ENCODE peak calls at places on chromosomes 16 and 17, in ten cellular contexts. X is cardiac muscle cell; Z is AG10803; P is ovary; F is cardiac fibroblast; O is fibroblast of lung; M is Peyer's patch; C is AG04450; R is epithelial cell of esophagus; B is CD8-positive, alpha-beta T cell. Y is an unnamed sample.

GRCh38 chr16:85718682-85719081 is 29.9 kb upstream of the GINS2 start:
- DNase-seq in P (no peak), O (no peak), C (no peak), B (no peak), M (peak), R (peak), F (no peak), Z (no peak), X (no peak), Y (no peak)

GRCh38 chr16:5381481-5381880 is 283.9 kb upstream of the EEF2KMT start:
- DNase-seq in M (no peak), C (no peak), F (no peak), B (no peak), X (no peak), R (no peak), O (no peak), P (no peak), Z (no peak), Y (no peak)

GRCh38 chr16:57775661-57776469 is 26.4 kb downstream of the KIFC3 start:
- DNase-seq in B (no peak), F (peak), C (no peak), O (no peak), P (no peak), R (no peak), X (peak), M (no peak), Z (no peak), Y (no peak)

GRCh38 chr17:1197379-1197778 is 17.6 kb upstream of the ABR start:
- DNase-seq in O (peak), M (peak), R (no peak), B (no peak), C (no peak), P (no peak), F (peak), Z (peak), X (peak), Y (peak)

GRCh38 chr17:78026381-78026780 is 67.9 kb downstream of the TNRC6C start:
- DNase-seq in X (peak), P (no peak), R (no peak), O (no peak), M (no peak), Z (peak), C (no peak), F (peak), B (no peak), Y (no peak)

GRCh38 chr16:76081936-76082335 is 195.3 kb upstream of the CNTNAP4 start:
- DNase-seq in M (no peak), X (no peak), C (no peak), P (no peak), F (no peak), B (no peak), Z (no peak), O (no peak), R (peak), Y (no peak)

GRCh38 chr16:7400117-7400890 is 67.7 kb downstream of the RBFOX1 start:
- DNase-seq in Z (no peak), M (no peak), P (no peak), X (no peak), O (no peak), R (no peak), C (no peak), F (no peak), B (no peak), Y (no peak)

GRCh38 chr17:2053380-2054261 is 1.3 kb upstream of the HIC1 start:
- DNase-seq in O (peak), Z (peak), R (peak), M (peak), F (peak), C (no peak), X (peak), P (peak), B (peak), Y (peak)

GRCh38 chr17:54902611-54903010 is 2.0 kb downstream of the TOM1L1 start:
- DNase-seq in Z (no peak), X (no peak), F (no peak), C (no peak), R (no peak), B (no peak), P (no peak), M (no peak), O (no peak), Y (no peak)

GRCh38 chr17:62576382-62576781 is 51.1 kb upstream of the MRC2 start:
- DNase-seq in F (no peak), M (no peak), X (no peak), O (no peak), B (no peak), Z (no peak), C (no peak), P (no peak), R (no peak), Y (no peak)
- TF ChIP-seq CTCF in F (no peak), M (no peak), X (no peak), O (no peak), B (no peak), Z (no peak), C (no peak), P (no peak), R (no peak), Y (no peak)

GRCh38 chr17:8055851-8056231 is 17.0 kb downstream of the ALOX15B start:
- DNase-seq in X (peak), C (no peak), M (no peak), B (no peak), F (no peak), R (no peak), O (no peak), Z (no peak), P (no peak), Y (no peak)
- H3K4me3 ChIP-seq in X (no peak), C (no peak), M (no peak), B (no peak), F (no peak), R (no peak), O (no peak), Z (no peak), P (no peak), Y (no peak)

GRCh38 chr17:44736551-44737240 is 22.1 kb upstream of the ADAM11 start:
- DNase-seq in B (no peak), M (no peak), R (no peak), X (no peak), P (no peak), Z (no peak), C (no peak), F (no peak), O (no peak), Y (no peak)

GRCh38 chr17:44734272-44734671 is 24.5 kb upstream of the ADAM11 start:
- DNase-seq in R (no peak), P (no peak), O (no peak), Z (no peak), X (no peak), M (no peak), F (no peak), C (no peak), B (no peak), Y (no peak)

GRCh38 chr17:44738214-44738906 is 20.4 kb upstream of the ADAM11 start:
- DNase-seq in O (peak), B (no peak), R (peak), M (no peak), F (no peak), X (no peak), P (no peak), Z (peak), C (no peak), Y (peak)

DNA sequence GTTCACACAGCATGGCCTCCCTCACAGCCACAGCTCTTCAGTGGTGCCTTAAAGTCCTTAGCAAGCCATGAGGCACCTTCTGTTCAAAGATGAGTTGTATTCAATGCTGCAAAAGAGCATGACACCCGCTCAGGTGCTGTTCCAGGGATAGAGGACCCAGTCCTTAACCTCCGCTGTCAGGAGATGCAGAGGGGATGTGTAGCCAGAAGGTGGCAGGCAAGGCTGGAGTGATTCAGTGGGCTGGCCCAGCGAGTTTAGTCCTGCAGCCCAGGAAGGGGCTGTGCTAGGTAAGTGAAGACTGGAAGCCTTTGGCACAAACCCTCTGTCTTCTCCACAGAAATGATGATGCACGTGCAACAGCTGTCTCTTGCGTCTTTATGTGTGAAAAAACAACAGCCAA is 25.0 kb upstream of the ADAM11 start:
- DNase-seq in B (no peak), Z (no peak), M (no peak), C (no peak), X (peak), R (peak), F (no peak), P (no peak), O (no peak), Y (no peak)
- TF ChIP-seq CTCF in B (no peak), Z (no peak), M (no peak), C (peak), X (peak), R (peak), F (peak), P (no peak), O (no peak), Y (peak)

GRCh38 chr17:66272699-66273390 is 29.6 kb upstream of the PRKCA start:
- DNase-seq in X (peak), O (peak), P (no peak), B (no peak), Z (peak), M (no peak), F (peak), C (peak), R (peak), Y (peak)
- H3K4me3 ChIP-seq in X (no peak), O (peak), P (no peak), B (no peak), Z (peak), M (no peak), F (no peak), C (peak), R (no peak), Y (no peak)

GRCh38 chr17:17749025-17749772 is 67.9 kb downstream of the RAI1 start:
- DNase-seq in X (no peak), Z (no peak), O (no peak), C (no peak), B (no peak), F (no peak), M (peak), P (no peak), R (no peak), Y (no peak)

GRCh38 chr17:17745476-17746455 is 64.5 kb downstream of the RAI1 start:
- DNase-seq in X (no peak), O (no peak), B (no peak), F (no peak), Z (no peak), C (no peak), P (no peak), M (no peak), R (no peak), Y (no peak)

GRCh38 chr17:17749921-17750320 is 68.7 kb downstream of the RAI1 start:
- DNase-seq in C (no peak), P (no peak), Z (peak), F (peak), B (no peak), R (peak), O (peak), M (peak), X (peak), Y (peak)

GRCh38 chr17:17748604-17749003 is 67.3 kb downstream of the RAI1 start:
- DNase-seq in F (no peak), O (no peak), C (no peak), Z (no peak), R (no peak), M (no peak), P (no peak), B (no peak), X (no peak), Y (no peak)

GRCh38 chr17:17748179-17748578 is 66.9 kb downstream of the RAI1 start:
- DNase-seq in C (no peak), P (no peak), F (no peak), O (no peak), X (no peak), B (no peak), M (no peak), R (no peak), Z (no peak), Y (no peak)
- TF ChIP-seq CTCF in C (no peak), P (no peak), F (no peak), O (no peak), X (peak), B (no peak), M (no peak), R (peak), Z (peak), Y (peak)

GRCh38 chr17:75777243-75777922 is 7.2 kb upstream of the UNK start:
- DNase-seq in Z (no peak), F (peak), M (no peak), O (no peak), P (peak), X (peak), R (no peak), B (no peak), C (no peak), Y (no peak)

GRCh38 chr17:75783069-75783783 is 1.4 kb upstream of the UNK start:
- DNase-seq in M (no peak), Z (peak), P (no peak), R (peak), O (peak), C (no peak), X (peak), F (peak), B (no peak), Y (peak)

GRCh38 chr17:75779250-75779986 is 5.2 kb upstream of the UNK start:
- DNase-seq in P (peak), F (peak), O (peak), M (peak), X (peak), Z (peak), C (peak), B (peak), R (peak), Y (peak)

GRCh38 chr17:75778861-75779249 is 5.8 kb upstream of the UNK start:
- DNase-seq in X (no peak), P (no peak), B (peak), F (no peak), Z (no peak), R (peak), O (no peak), C (no peak), M (peak), Y (no peak)

DNA sequence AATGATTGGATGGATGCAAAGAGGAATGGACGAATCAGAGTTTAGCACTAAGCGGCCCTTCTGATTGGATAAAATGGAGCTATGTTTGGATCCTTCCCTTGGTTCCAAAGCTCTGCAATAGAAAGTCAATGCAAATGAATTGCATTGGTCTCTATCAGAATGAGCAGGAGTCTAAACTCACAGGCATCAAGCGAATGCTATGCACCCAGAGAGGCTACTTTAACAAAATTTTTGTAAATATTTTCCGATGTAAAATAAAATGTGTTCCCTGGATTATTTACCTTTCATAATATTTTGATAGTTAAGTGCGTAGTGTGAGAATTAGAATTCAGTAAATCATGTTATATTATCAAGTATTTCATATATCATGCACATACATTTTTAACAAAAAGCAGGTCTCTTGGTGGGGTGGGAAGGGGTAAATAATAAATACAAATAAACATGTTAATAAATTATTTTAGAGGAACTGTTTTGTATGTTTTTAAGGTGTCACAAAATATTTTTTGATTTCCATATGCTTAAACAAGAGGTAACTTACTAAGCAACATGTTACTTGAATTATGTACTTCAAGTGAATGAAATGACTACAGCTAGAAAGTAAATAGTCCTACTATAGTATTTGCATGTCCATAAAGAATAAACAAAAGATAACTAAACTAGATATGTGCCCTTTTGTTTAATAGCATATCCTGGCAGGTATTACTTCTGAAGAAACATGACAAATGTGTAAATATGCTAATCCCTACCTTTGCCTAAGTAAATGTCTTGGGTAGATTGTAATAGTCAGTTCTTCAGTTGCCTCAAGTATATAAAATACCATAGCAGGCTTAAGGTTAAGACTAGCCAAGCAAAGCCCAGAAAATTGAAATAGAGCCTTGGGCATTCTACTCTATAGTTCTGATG is 4.4 kb upstream of the UNK start:
- DNase-seq in Z (no peak), C (no peak), F (no peak), R (no peak), P (no peak), X (no peak), B (no peak), M (no peak), O (no peak), Y (no peak)
- H3K4me3 ChIP-seq in Z (no peak), C (no peak), F (peak), R (no peak), P (no peak), X (no peak), B (no peak), M (no peak), O (no peak), Y (no peak)